ENCODE peak calls at places on chromosomes 6 and 20, in five cellular contexts. E, P, Z, G and J are unnamed samples.

GRCh38 chr20:3406481-3407425 is 716 bp downstream of the DNAAF9 start:
- DNase-seq in E (no peak), P (no peak), Z (peak), G (peak), J (no peak)

GRCh38 chr20:10359621-10360040 is 74.4 kb downstream of the MKKS start:
- DNase-seq in E (no peak), P (no peak), Z (no peak), G (no peak), J (no peak)

GRCh38 chr20:3314391-3314790 is 75.4 kb upstream of the SLC4A11 start:
- DNase-seq in E (no peak), P (no peak), Z (no peak), G (no peak), J (no peak)

GRCh38 chr6:81204741-81205140 is 547.7 kb downstream of the TENT5A start:
- DNase-seq in E (no peak), P (no peak), Z (no peak), G (peak), J (no peak)

GRCh38 chr6:111872521-111873177 is 603 bp downstream of the FYN start:
- DNase-seq in E (peak), P (no peak), Z (no peak), G (peak), J (peak)

GRCh38 chr6:111805511-111806181 is 67.6 kb downstream of the FYN start:
- DNase-seq in E (no peak), P (no peak), Z (no peak), G (peak), J (no peak)

GRCh38 chr20:23574977-23575376 is 6.7 kb upstream of the CST9L start:
- DNase-seq in E (no peak), P (no peak), Z (no peak), G (no peak), J (no peak)

GRCh38 chr6:15137086-15137485 is 108.8 kb upstream of the JARID2 start:
- DNase-seq in E (no peak), P (no peak), Z (no peak), G (no peak), J (no peak)

GRCh38 chr6:149246691-149247384 is 70.7 kb upstream of the TAB2 start:
- DNase-seq in E (no peak), P (peak), Z (no peak), G (no peak), J (no peak)

GRCh38 chr6:92428443-92428842 is 990.9 kb downstream of the EPHA7 start:
- DNase-seq in E (no peak), P (no peak), Z (no peak), G (no peak), J (no peak)

GRCh38 chr20:25042531-25043498 is 15.1 kb downstream of the ACSS1 start:
- DNase-seq in E (peak), P (peak), Z (peak), G (no peak), J (no peak)

GRCh38 chr6:156175971-156176421 is 601.2 kb upstream of the ARID1B start:
- DNase-seq in E (no peak), P (no peak), Z (peak), G (no peak), J (peak)

GRCh38 chr6:167849846-167850459 is 23.2 kb downstream of the AFDN start:
- DNase-seq in E (no peak), P (no peak), Z (no peak), G (no peak), J (no peak)

GRCh38 chr6:152225231-152225934 is 411.8 kb downstream of the SYNE1 start:
- DNase-seq in E (no peak), P (no peak), Z (no peak), G (no peak), J (no peak)

GRCh38 chr6:41584205-41584604 is 38.0 kb downstream of the FOXP4 start:
- DNase-seq in E (no peak), P (no peak), Z (no peak), G (no peak), J (no peak)

GRCh38 chr6:4880373-4880762 is 104.2 kb downstream of the CDYL start:
- DNase-seq in E (no peak), P (no peak), Z (no peak), G (no peak), J (no peak)

GRCh38 chr6:39243809-39244208 is 14.5 kb upstream of the KCNK5 start:
- DNase-seq in E (no peak), P (no peak), Z (no peak), G (no peak), J (no peak)

GRCh38 chr6:145332001-145332400 is 403.3 kb downstream of the EPM2A start:
- DNase-seq in E (no peak), P (no peak), Z (no peak), G (no peak), J (no peak)

GRCh38 chr6:71457883-71458282 is 169.3 kb downstream of the OGFRL1 start:
- DNase-seq in E (no peak), P (no peak), Z (no peak), G (no peak), J (no peak)

GRCh38 chr6:139296927-139297326 is 5.1 kb upstream of the TXLNB start:
- DNase-seq in E (no peak), P (no peak), Z (no peak), G (peak), J (no peak)

GRCh38 chr6:140779341-140779740 is 1353.4 kb upstream of the GJE1 start:
- DNase-seq in E (no peak), P (no peak), Z (no peak), G (peak), J (no peak)

GRCh38 chr6:159463440-159463839 is 229.6 kb downstream of the SOD2 start:
- DNase-seq in E (no peak), P (no peak), Z (no peak), G (no peak), J (no peak)

GRCh38 chr6:33841868-33842267 is 38.1 kb upstream of the MLN start:
- DNase-seq in E (no peak), P (no peak), Z (no peak), G (no peak), J (no peak)

GRCh38 chr6:31058128-31058894 is 48.0 kb downstream of the MUC22 start:
- DNase-seq in E (no peak), P (no peak), Z (no peak), G (peak), J (no peak)

GRCh38 chr6:15989397-15989796 is 139.5 kb upstream of the MYLIP start:
- DNase-seq in E (no peak), P (no peak), Z (no peak), G (no peak), J (no peak)

GRCh38 chr20:10985536-10985935 is 311.7 kb upstream of the JAG1 start:
- DNase-seq in E (no peak), P (no peak), Z (no peak), G (peak), J (no peak)

GRCh38 chr6:22003219-22003779 is 293.5 kb downstream of the PRL start:
- DNase-seq in E (no peak), P (no peak), Z (no peak), G (peak), J (no peak)

GRCh38 chr20:25249198-25249931 is 1.5 kb downstream of the PYGB start:
- DNase-seq in E (no peak), P (no peak), Z (no peak), G (peak), J (no peak)

GRCh38 chr6:3284436-3284876 is 25.7 kb downstream of the PSMG4 start:
- DNase-seq in E (no peak), P (no peak), Z (no peak), G (no peak), J (no peak)

GRCh38 chr6:150250826-150251225 is 108.0 kb downstream of the PPP1R14C start:
- DNase-seq in E (no peak), P (no peak), Z (no peak), G (peak), J (no peak)

GRCh38 chr6:484086-484728 is 92.7 kb downstream of the IRF4 start:
- DNase-seq in E (no peak), P (no peak), Z (no peak), G (no peak), J (no peak)

GRCh38 chr20:32484221-32485125 is 100.7 kb downstream of the NOL4L start:
- DNase-seq in E (peak), P (peak), Z (peak), G (peak), J (peak)

GRCh38 chr20:58313366-58313765 is 3.9 kb downstream of the RAB22A start:
- DNase-seq in E (no peak), P (no peak), Z (no peak), G (no peak), J (no peak)

GRCh38 chr6:26184492-26184891 is 97.3 kb downstream of the HFE start:
- DNase-seq in E (no peak), P (no peak), Z (no peak), G (no peak), J (no peak)